ENCODE peak calls at places on chromosomes 1 and 21, in nine cellular contexts. U is left ventricle myocardium superior, M is left lung, H is AG08395, E is hypothalamus, W is fibroblast of mammary gland, J is AG08396, Z is HCEC 1CT, V is NCI-H1092. D is an unnamed sample.

GRCh38 chr1:219988387-219988786 is 57.9 kb downstream of the EPRS1 start:
- DNase-seq in V (no peak), Z (no peak), U (no peak), H (no peak), M (no peak), J (no peak), E (no peak), W (no peak), D (no peak)

GRCh38 chr1:3383679-3384078 is 70.8 kb upstream of the ARHGEF16 start:
- DNase-seq in H (no peak), M (no peak), V (no peak), U (no peak), E (no peak), W (no peak), Z (no peak), J (no peak), D (no peak)

GRCh38 chr1:25609921-25610320 is 6.7 kb upstream of the MAN1C1 start:
- DNase-seq in J (no peak), H (no peak), U (no peak), V (no peak), Z (no peak), E (no peak), W (no peak), M (no peak), D (no peak)

GRCh38 chr1:236018885-236019453 is 45.9 kb downstream of the NID1 start:
- DNase-seq in M (no peak), E (no peak), Z (peak), J (no peak), U (peak), W (peak), H (peak), V (no peak), D (no peak)

GRCh38 chr21:25837545-25838263 is 102.9 kb downstream of the GABPA start:
- DNase-seq in V (no peak), W (peak), H (no peak), J (no peak), M (no peak), U (no peak), E (no peak), Z (peak), D (no peak)

GRCh38 chr21:31255846-31256395 is 88.1 kb downstream of the TIAM1 start:
- DNase-seq in E (no peak), J (no peak), U (no peak), V (no peak), W (no peak), M (no peak), H (no peak), Z (no peak), D (no peak)

GRCh38 chr1:113928129-113928949 is 785 bp upstream of the HIPK1 start:
- DNase-seq in U (no peak), E (no peak), M (no peak), H (no peak), W (no peak), J (no peak), V (no peak), Z (no peak), D (no peak)

GRCh38 chr1:7207875-7208646 is 422.8 kb downstream of the CAMTA1 start:
- DNase-seq in M (peak), J (peak), Z (peak), W (peak), U (peak), V (peak), E (peak), H (peak), D (peak)

GRCh38 chr1:20280906-20281305 is 9.8 kb upstream of the VWA5B1 start:
- DNase-seq in Z (no peak), U (no peak), W (no peak), V (no peak), M (no peak), E (no peak), H (no peak), J (no peak), D (no peak)

GRCh38 chr1:227785812-227786608 is 29.5 kb upstream of the PRSS38 start:
- DNase-seq in J (no peak), W (no peak), U (no peak), M (peak), V (no peak), E (no peak), H (no peak), Z (no peak), D (no peak)

GRCh38 chr1:187987236-187987776 is 1158.6 kb downstream of the PLA2G4A start:
- DNase-seq in H (no peak), J (no peak), W (no peak), U (no peak), V (no peak), Z (no peak), M (no peak), E (no peak), D (no peak)

GRCh38 chr1:59971464-59971911 is 44.9 kb upstream of the CYP2J2 start:
- DNase-seq in E (peak), J (peak), U (peak), M (peak), V (peak), H (peak), W (peak), Z (peak), D (peak)

GRCh38 chr1:2547210-2548067 is 8.7 kb upstream of the TNFRSF14 start:
- DNase-seq in W (no peak), U (peak), H (no peak), E (no peak), M (no peak), J (no peak), Z (no peak), V (no peak), D (no peak)

GRCh38 chr1:23923592-23924495 is 10.7 kb upstream of the CNR2 start:
- DNase-seq in V (no peak), M (no peak), J (peak), H (peak), E (no peak), W (peak), Z (no peak), U (no peak), D (no peak)

GRCh38 chr1:10561497-10561896 is 86.7 kb downstream of the PEX14 start:
- DNase-seq in W (peak), U (no peak), J (no peak), Z (no peak), V (no peak), H (peak), M (no peak), E (no peak), D (no peak)

GRCh38 chr1:92544756-92545165 is 58.0 kb upstream of the GFI1 start:
- DNase-seq in E (no peak), M (no peak), H (no peak), U (no peak), Z (no peak), J (no peak), W (no peak), V (no peak), D (no peak)

GRCh38 chr21:34072145-34073031 is 990 bp upstream of the MRPS6 start:
- DNase-seq in U (no peak), Z (no peak), J (peak), V (no peak), H (peak), E (peak), W (no peak), M (no peak), D (no peak)

GRCh38 chr1:52751589-52752306 is 25.5 kb downstream of the ZYG11B start:
- DNase-seq in Z (no peak), V (no peak), M (no peak), E (no peak), H (no peak), J (no peak), U (no peak), W (no peak), D (no peak)

GRCh38 chr1:169121146-169121923 is 14.8 kb downstream of the ATP1B1 start:
- DNase-seq in M (no peak), Z (peak), U (no peak), E (no peak), H (no peak), J (no peak), W (no peak), V (no peak), D (no peak)

GRCh38 chr1:221714227-221715116 is 27.4 kb downstream of the DUSP10 start:
- DNase-seq in J (no peak), V (no peak), H (no peak), E (no peak), M (no peak), W (no peak), Z (no peak), U (no peak), D (no peak)

GRCh38 chr1:167022384-167022783 is 33.3 kb downstream of the MAEL start:
- DNase-seq in E (no peak), M (no peak), Z (no peak), U (no peak), V (no peak), W (no peak), J (no peak), H (no peak), D (no peak)

GRCh38 chr1:182635871-182636270 is 31.7 kb upstream of the RGS16 start:
- DNase-seq in E (no peak), W (no peak), J (no peak), H (no peak), M (no peak), U (no peak), Z (no peak), V (no peak), D (no peak)

GRCh38 chr1:25129380-25129779 is 102.9 kb downstream of the SYF2 start:
- DNase-seq in Z (no peak), M (no peak), H (no peak), W (no peak), U (no peak), E (no peak), J (no peak), V (no peak), D (no peak)

GRCh38 chr1:162732094-162732493 is 58.4 kb upstream of the HSD17B7 start:
- DNase-seq in U (no peak), J (no peak), Z (no peak), M (no peak), H (no peak), W (no peak), E (no peak), V (no peak), D (no peak)

GRCh38 chr1:234512376-234512965 is 33.5 kb upstream of the TARBP1 start:
- DNase-seq in J (no peak), E (no peak), W (no peak), U (no peak), H (no peak), Z (no peak), V (no peak), M (peak), D (no peak)

GRCh38 chr1:38287036-38287435 is 240.4 kb upstream of the POU3F1 start:
- DNase-seq in M (no peak), H (no peak), Z (no peak), J (no peak), U (no peak), V (no peak), W (no peak), E (no peak), D (no peak)

GRCh38 chr1:51523931-51524330 is 4.9 kb upstream of the EPS15 start:
- DNase-seq in E (no peak), V (no peak), Z (no peak), W (no peak), H (no peak), U (no peak), M (no peak), J (no peak), D (no peak)

GRCh38 chr1:3550511-3551289 is 60.6 kb downstream of the MEGF6 start:
- DNase-seq in M (no peak), H (no peak), W (no peak), U (peak), V (no peak), Z (no peak), E (no peak), J (no peak), D (no peak)

GRCh38 chr1:98677288-98677687 is 15.8 kb downstream of the SNX7 start:
- DNase-seq in J (peak), V (no peak), E (no peak), U (no peak), H (peak), Z (peak), M (no peak), W (peak), D (no peak)

GRCh38 chr1:155226910-155227260 is 18.4 kb downstream of the MTX1 start:
- DNase-seq in Z (peak), H (peak), M (peak), V (peak), U (peak), E (no peak), W (peak), J (peak), D (no peak)

GRCh38 chr1:35769188-35769758 is 505 bp downstream of the CLSPN start:
- DNase-seq in Z (peak), W (peak), E (peak), J (peak), V (peak), H (peak), U (peak), M (peak), D (peak)

D was measured in smooth muscle cell of the brain vasculature.